ENCODE peak calls at places on chromosomes 13 and 19, in seven cellular contexts. One of them, this sample, is unnamed. For H3K9me3, the result is how much of the 10 kb centered on the place peaks cover.

GRCh38 chr19:49058592-49058991 is 1.0 kb upstream of the CGB7 start:
- DNase-seq in AG04450: no peak
- DNase-seq in hepatocyte: no peak
- DNase-seq in thoracic aorta: no peak
- DNase-seq in PC-9: no peak
- DNase-seq in psoas muscle: peak
- DNase-seq in sigmoid colon: no peak
- DNase-seq in this sample: no peak

GRCh38 chr19:17779281-17779930 is 15.5 kb upstream of the B3GNT3 start:
- DNase-seq in AG04450: no peak
- DNase-seq in hepatocyte: peak
- DNase-seq in thoracic aorta: no peak
- DNase-seq in PC-9: peak
- DNase-seq in psoas muscle: peak
- DNase-seq in sigmoid colon: no peak
- DNase-seq in this sample: peak

GRCh38 chr19:54451331-54451871 is 2.4 kb downstream of the LENG8 start:
- DNase-seq in AG04450: no peak
- DNase-seq in hepatocyte: no peak
- DNase-seq in thoracic aorta: no peak
- DNase-seq in PC-9: no peak
- DNase-seq in psoas muscle: peak
- DNase-seq in sigmoid colon: no peak
- DNase-seq in this sample: peak

GRCh38 chr19:41478171-41478570 is 35.2 kb downstream of the ERICH4 start:
- DNase-seq in AG04450: no peak
- DNase-seq in hepatocyte: no peak
- DNase-seq in thoracic aorta: no peak
- DNase-seq in PC-9: no peak
- DNase-seq in psoas muscle: no peak
- DNase-seq in sigmoid colon: no peak
- DNase-seq in this sample: no peak

GRCh38 chr13:48653074-48654054 is at the start of gene CYSLTR2:
- DNase-seq in AG04450: no peak
- DNase-seq in hepatocyte: peak
- DNase-seq in thoracic aorta: no peak
- DNase-seq in PC-9: no peak
- DNase-seq in psoas muscle: no peak
- DNase-seq in sigmoid colon: no peak
- DNase-seq in this sample: no peak

GRCh38 chr13:29483211-29483610 is 112.3 kb downstream of the SLC7A1 start:
- DNase-seq in AG04450: no peak
- DNase-seq in hepatocyte: no peak
- DNase-seq in thoracic aorta: no peak
- DNase-seq in PC-9: no peak
- DNase-seq in psoas muscle: no peak
- DNase-seq in sigmoid colon: no peak
- DNase-seq in this sample: no peak

GRCh38 chr13:80463673-80464352 is 122.9 kb upstream of the SPRY2 start:
- DNase-seq in AG04450: no peak
- DNase-seq in hepatocyte: no peak
- DNase-seq in thoracic aorta: no peak
- DNase-seq in PC-9: no peak
- DNase-seq in psoas muscle: no peak
- DNase-seq in sigmoid colon: no peak
- DNase-seq in this sample: no peak

GRCh38 chr19:18060472-18060871 is 26.3 kb downstream of the IL12RB1 start:
- DNase-seq in AG04450: no peak
- DNase-seq in hepatocyte: no peak
- DNase-seq in thoracic aorta: no peak
- DNase-seq in PC-9: no peak
- DNase-seq in psoas muscle: no peak
- DNase-seq in sigmoid colon: no peak
- DNase-seq in this sample: no peak

GRCh38 chr19:6532244-6532999 is 1.6 kb downstream of the TNFSF9 start:
- DNase-seq in AG04450: no peak
- DNase-seq in hepatocyte: no peak
- DNase-seq in thoracic aorta: no peak
- DNase-seq in PC-9: no peak
- DNase-seq in psoas muscle: no peak
- DNase-seq in sigmoid colon: no peak
- DNase-seq in this sample: no peak

GRCh38 chr13:97191615-97192014 is 30.5 kb upstream of the MBNL2 start:
- DNase-seq in AG04450: no peak
- DNase-seq in hepatocyte: no peak
- DNase-seq in thoracic aorta: no peak
- DNase-seq in PC-9: no peak
- DNase-seq in psoas muscle: no peak
- DNase-seq in sigmoid colon: no peak
- DNase-seq in this sample: no peak

GRCh38 chr13:27079421-27079958 is 92.1 kb downstream of the USP12 start:
- DNase-seq in AG04450: peak
- DNase-seq in hepatocyte: no peak
- DNase-seq in thoracic aorta: no peak
- DNase-seq in PC-9: no peak
- DNase-seq in psoas muscle: no peak
- DNase-seq in sigmoid colon: no peak
- DNase-seq in this sample: no peak

DNA sequence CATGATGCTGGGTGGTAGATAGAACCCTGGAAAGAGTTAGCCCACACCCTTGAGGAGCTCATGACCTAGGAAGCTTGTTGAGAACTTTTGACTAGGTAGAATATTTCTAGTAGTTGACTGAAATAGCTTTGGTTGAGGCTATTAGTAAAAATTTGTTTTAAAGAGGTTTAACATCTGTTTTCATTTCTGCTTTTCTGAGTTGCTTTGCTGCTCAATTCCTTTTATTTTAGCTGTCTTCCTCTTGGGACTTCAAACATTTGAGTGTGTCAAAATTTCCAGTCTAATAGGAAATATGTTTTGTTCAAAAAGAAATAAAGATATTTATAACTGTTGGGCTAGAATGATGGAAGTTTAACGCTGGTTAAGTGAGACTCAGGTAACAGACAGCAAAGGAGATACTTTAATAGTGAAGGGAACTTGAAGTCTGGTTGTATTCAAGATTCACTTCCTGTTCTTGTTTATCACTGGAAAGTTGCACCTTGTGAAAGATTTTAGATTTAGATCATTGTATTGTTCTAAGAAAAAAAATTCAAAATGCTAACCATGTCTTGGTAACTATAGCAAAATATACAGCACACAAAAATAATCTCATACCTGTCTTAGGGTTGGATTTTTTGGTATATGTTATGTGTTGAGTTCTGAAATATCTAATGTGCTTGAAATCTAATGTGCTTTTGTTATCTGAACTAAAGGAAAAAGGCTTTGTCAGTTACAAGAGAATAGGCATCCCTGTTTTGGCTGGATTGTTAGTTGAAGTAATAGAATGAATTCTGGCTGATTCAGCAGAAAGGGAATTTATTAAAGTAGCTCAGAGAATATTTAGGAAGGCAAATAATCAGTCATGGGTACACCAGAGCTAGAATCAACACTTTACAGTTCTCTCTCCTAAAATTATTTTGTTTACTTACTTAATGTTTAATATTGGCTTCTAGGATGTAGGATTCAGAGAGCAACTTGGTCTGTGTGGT is 24.4 kb upstream of the GPR18 start:
- DNase-seq in AG04450: no peak
- DNase-seq in hepatocyte: no peak
- DNase-seq in thoracic aorta: no peak
- DNase-seq in PC-9: no peak
- DNase-seq in psoas muscle: no peak
- DNase-seq in sigmoid colon: no peak
- DNase-seq in this sample: no peak
- H3K4me3 ChIP-seq in AG04450: no peak
- H3K4me3 ChIP-seq in hepatocyte: no peak
- H3K4me3 ChIP-seq in thoracic aorta: no peak
- H3K4me3 ChIP-seq in PC-9: no peak
- H3K4me3 ChIP-seq in psoas muscle: no peak
- H3K4me3 ChIP-seq in sigmoid colon: no peak
- H3K4me3 ChIP-seq in this sample: no peak

DNA sequence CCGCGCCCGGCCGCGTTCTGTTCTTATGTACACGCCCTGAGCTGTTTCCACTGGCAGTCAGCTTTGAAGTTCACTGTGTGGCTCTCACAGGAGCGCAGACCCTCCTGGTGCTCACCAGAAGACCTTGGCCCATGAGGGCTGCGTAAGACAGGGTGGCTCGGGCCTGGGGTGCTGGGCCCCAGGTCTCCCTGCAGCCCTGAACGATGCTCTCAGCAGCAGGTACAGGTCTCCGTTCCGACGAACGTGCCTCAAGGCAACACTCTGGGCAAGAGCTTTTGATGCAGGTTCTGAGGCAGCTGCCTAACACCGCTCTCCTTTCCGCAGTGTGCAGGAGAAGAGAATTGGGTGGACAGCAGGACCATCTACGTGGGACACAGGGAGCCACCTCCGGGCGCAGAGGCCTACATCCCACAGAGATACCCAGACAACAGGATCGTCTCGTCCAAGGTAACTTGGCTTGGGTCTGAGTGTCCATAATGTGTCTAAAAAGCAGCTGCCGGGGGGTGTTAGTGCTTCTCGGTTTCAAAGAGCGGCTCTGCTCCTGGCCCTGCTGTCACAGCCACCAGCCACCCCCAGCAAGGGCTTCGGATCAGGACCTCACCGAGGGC is 95.1 kb downstream of the ATP11A start:
- DNase-seq in AG04450: no peak
- DNase-seq in hepatocyte: no peak
- DNase-seq in thoracic aorta: no peak
- DNase-seq in PC-9: no peak
- DNase-seq in psoas muscle: no peak
- DNase-seq in sigmoid colon: no peak
- DNase-seq in this sample: no peak
- TF ChIP-seq CTCF in AG04450: no peak
- TF ChIP-seq CTCF in hepatocyte: no peak
- TF ChIP-seq CTCF in thoracic aorta: no peak
- TF ChIP-seq CTCF in PC-9: no peak
- TF ChIP-seq CTCF in psoas muscle: no peak
- TF ChIP-seq CTCF in sigmoid colon: no peak
- TF ChIP-seq CTCF in this sample: no peak

DNA sequence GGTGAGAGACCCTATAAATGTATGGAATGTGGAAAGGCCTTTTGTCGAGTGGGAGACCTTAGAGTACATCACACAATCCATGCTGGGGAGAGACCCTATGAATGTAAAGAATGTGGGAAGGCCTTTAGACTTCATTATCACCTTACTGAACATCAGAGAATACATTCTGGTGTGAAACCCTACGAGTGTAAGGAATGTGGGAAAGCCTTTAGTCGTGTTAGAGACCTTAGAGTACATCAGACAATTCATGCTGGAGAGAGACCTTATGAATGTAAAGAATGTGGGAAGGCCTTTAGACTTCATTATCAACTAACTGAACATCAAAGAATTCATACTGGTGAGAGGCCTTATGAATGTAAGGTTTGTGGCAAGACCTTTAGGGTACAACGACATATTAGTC is 17.1 kb downstream of the ZNF546 start:
- DNase-seq in AG04450: no peak
- DNase-seq in hepatocyte: no peak
- DNase-seq in thoracic aorta: no peak
- DNase-seq in PC-9: no peak
- DNase-seq in psoas muscle: no peak
- DNase-seq in sigmoid colon: no peak
- DNase-seq in this sample: no peak
- H3K9me3 ChIP-seq in AG04450: under half
- H3K9me3 ChIP-seq in hepatocyte: under half
- H3K9me3 ChIP-seq in thoracic aorta: half or more
- H3K9me3 ChIP-seq in PC-9: under half
- H3K9me3 ChIP-seq in psoas muscle: half or more
- H3K9me3 ChIP-seq in sigmoid colon: under half
- H3K9me3 ChIP-seq in this sample: under half

GRCh38 chr13:110396476-110396875 is 89.4 kb downstream of the COL4A2 start:
- DNase-seq in AG04450: no peak
- DNase-seq in hepatocyte: no peak
- DNase-seq in thoracic aorta: no peak
- DNase-seq in PC-9: peak
- DNase-seq in psoas muscle: no peak
- DNase-seq in sigmoid colon: no peak
- DNase-seq in this sample: no peak
- H3K4me3 ChIP-seq in AG04450: peak
- H3K4me3 ChIP-seq in hepatocyte: no peak
- H3K4me3 ChIP-seq in thoracic aorta: peak
- H3K4me3 ChIP-seq in PC-9: no peak
- H3K4me3 ChIP-seq in psoas muscle: no peak
- H3K4me3 ChIP-seq in sigmoid colon: no peak
- H3K4me3 ChIP-seq in this sample: no peak

This sample was measured in left lung.